ENCODE peak calls at places on chromosomes 6 and 20, in six cellular contexts. M, T, A, D, E and O are unnamed samples.

GRCh38 chr6:67009818-67010217 is 1302.8 kb upstream of the EYS start:
- DNase-seq in M (no peak), T (no peak), A (no peak), D (no peak), E (no peak), O (peak)

GRCh38 chr6:34152042-34152524 is 6.2 kb upstream of the GRM4 start:
- DNase-seq in M (no peak), T (no peak), A (no peak), D (no peak), E (no peak), O (no peak)

GRCh38 chr6:157763129-157763893 is 59.7 kb upstream of the SNX9 start:
- DNase-seq in M (peak), T (peak), A (no peak), D (peak), E (no peak), O (peak)

GRCh38 chr20:35743693-35744491 is 1.8 kb upstream of the RBM39 start:
- DNase-seq in M (no peak), T (no peak), A (no peak), D (no peak), E (no peak), O (no peak)

GRCh38 chr6:121780325-121781313 is 345.2 kb downstream of the GJA1 start:
- DNase-seq in M (peak), T (peak), A (peak), D (peak), E (peak), O (no peak)

GRCh38 chr20:10637062-10637559 is 36.7 kb downstream of the JAG1 start:
- DNase-seq in M (peak), T (peak), A (peak), D (no peak), E (no peak), O (no peak)

GRCh38 chr20:45407783-45408645 is at the start of gene DBNDD2:
- DNase-seq in M (no peak), T (no peak), A (no peak), D (no peak), E (no peak), O (peak)

GRCh38 chr6:101597711-101598110 is 204.2 kb downstream of the GRIK2 start:
- DNase-seq in M (peak), T (peak), A (no peak), D (no peak), E (peak), O (no peak)

GRCh38 chr6:98581725-98582124 is 252.6 kb upstream of the POU3F2 start:
- DNase-seq in M (no peak), T (no peak), A (no peak), D (no peak), E (no peak), O (no peak)

GRCh38 chr6:166784691-166785090 is 157.6 kb upstream of the RPS6KA2 start:
- DNase-seq in M (no peak), T (no peak), A (no peak), D (no peak), E (no peak), O (no peak)

GRCh38 chr20:4476903-4477302 is 244.8 kb upstream of the PRND start:
- DNase-seq in M (no peak), T (no peak), A (no peak), D (no peak), E (no peak), O (no peak)

GRCh38 chr20:1184638-1185315 is at the start of gene TMEM74B:
- DNase-seq in M (no peak), T (no peak), A (no peak), D (no peak), E (no peak), O (no peak)

GRCh38 chr20:1335961-1336698 is 7.2 kb upstream of the SDCBP2 start:
- DNase-seq in M (no peak), T (no peak), A (no peak), D (no peak), E (no peak), O (peak)

GRCh38 chr6:148414836-148415235 is 72.2 kb downstream of the SASH1 start:
- DNase-seq in M (peak), T (peak), A (no peak), D (no peak), E (no peak), O (no peak)

GRCh38 chr6:113120577-113121285 is 736.4 kb upstream of the MARCKS start:
- DNase-seq in M (peak), T (peak), A (no peak), D (no peak), E (no peak), O (no peak)
- TF ChIP-seq CTCF in M (no peak), T (no peak), A (no peak), D (no peak), E (no peak), O (no peak)

DNA sequence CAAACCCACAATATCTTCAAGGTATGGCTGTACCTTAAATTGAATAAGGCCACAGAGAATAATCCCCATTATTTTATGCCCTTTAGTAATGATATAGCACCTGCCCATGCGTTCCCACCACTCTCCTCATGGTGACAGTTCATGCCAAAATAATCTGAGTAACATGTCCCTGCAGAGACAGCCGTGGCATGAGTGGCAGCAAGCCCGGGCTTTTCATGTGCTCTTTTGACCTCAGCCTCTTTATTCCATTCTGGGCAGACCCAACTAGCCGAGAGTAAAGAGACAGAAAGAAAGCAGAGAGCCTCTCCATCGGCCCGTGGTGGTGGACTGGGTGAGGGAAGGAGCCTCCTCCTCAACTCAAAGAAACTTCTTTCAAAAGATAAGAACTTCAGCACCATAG is 19.9 kb upstream of the POPDC3 start:
- DNase-seq in M (no peak), T (no peak), A (no peak), D (no peak), E (no peak), O (no peak)
- TF ChIP-seq CTCF in M (no peak), T (no peak), A (no peak), D (no peak), E (no peak), O (no peak)

DNA sequence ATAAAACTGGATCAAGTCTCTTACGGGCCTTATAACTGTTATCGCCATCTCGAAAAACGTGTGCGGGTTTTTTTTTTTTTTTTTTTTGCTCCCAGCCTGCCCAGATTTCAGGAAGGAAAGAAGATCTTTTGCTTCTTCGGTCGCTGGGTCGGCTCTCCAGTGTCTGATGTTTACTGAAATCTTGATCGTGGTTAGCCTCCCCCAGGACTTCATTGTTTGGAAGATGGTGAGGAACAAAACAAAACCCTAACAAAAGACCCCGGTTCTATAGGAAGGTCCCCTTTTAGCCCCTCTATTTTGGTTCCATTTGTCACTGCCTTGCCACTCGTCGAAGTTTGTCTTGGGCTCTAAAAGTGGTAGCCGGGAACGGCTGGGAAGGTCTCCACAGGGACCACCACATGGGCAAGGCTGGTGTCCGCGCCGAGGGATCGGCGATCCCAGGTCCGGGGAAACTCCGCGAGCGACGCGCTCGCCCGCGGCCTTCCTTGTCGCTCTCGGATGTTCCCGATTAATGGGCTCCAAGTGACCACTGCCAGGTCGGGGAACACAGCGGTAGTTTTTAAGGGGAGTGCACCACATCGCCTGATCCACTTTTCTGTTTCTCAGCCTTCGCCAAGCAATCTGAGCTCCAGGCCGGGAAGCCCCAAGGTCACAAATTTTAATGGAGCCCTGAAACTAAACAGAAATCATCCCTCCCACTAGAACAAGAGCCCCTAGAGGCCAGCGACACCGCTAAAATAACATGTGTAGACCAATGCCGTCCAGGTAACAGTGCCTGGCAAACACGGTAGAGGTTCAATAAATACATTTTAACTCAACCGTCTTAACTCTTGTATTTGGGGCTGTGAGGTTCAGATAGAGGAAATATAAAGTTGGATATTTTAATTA is 27.0 kb downstream of the TRIM27 start:
- DNase-seq in M (peak), T (peak), A (peak), D (peak), E (no peak), O (peak)
- TF ChIP-seq CTCF in M (peak), T (peak), A (no peak), D (no peak), E (peak), O (peak)

DNA sequence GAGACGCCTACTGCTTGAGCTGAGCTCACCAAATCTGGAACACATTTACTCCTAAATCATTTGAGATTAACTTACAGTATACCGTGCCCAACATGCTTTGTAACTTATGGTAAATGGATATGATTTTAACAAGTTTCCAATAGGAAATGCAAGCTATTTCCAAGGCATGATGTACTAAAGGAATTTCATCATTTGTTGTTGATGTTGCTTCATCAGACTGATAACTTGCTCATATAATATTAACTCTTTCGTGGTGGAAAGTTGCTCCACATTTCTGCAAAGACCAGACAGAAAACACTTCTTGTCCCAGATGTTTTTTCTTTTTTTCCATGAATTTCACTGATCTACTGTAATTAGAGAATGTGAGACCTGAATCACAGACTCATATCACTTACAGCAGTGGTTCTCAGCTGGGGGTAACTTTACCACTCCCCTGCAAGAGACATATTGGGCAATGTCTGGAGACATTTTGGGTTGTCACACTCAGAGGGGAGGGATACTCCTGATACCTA is 116.6 kb upstream of the TRAF3IP2 start:
- DNase-seq in M (peak), T (peak), A (no peak), D (no peak), E (peak), O (no peak)
- TF ChIP-seq CTCF in M (no peak), T (no peak), A (no peak), D (no peak), E (no peak), O (no peak)

GRCh38 chr6:31712296-31712695 is 2.9 kb upstream of the LY6G6D start:
- DNase-seq in M (no peak), T (no peak), A (no peak), D (no peak), E (no peak), O (no peak)
- TF ChIP-seq CTCF in M (no peak), T (no peak), A (no peak), D (no peak), E (no peak), O (no peak)